ENCODE peak calls at places on chromosome 16, in six cellular contexts. One of them, this sample, is unnamed.

GRCh38 chr16:78386925-78387324 is 287.5 kb downstream of the WWOX start:
- DNase-seq in HFFc6: no peak
- DNase-seq in uterus: no peak
- DNase-seq in lower lobe of right lung: no peak
- DNase-seq in GM12865: no peak
- DNase-seq in neural crest cell: no peak
- DNase-seq in this sample: no peak

GRCh38 chr16:89325861-89326471 is 108.5 kb downstream of the ZNF778 start:
- DNase-seq in uterus: peak
- DNase-seq in HFFc6: peak
- DNase-seq in neural crest cell: no peak
- DNase-seq in GM12865: peak
- DNase-seq in lower lobe of right lung: peak
- DNase-seq in this sample: no peak

GRCh38 chr16:29738514-29738913 is 7.3 kb downstream of the C16orf54 start:
- DNase-seq in lower lobe of right lung: no peak
- DNase-seq in HFFc6: no peak
- DNase-seq in GM12865: peak
- DNase-seq in uterus: no peak
- DNase-seq in neural crest cell: no peak
- DNase-seq in this sample: no peak

GRCh38 chr16:67641779-67642708 is 2.9 kb upstream of the CARMIL2 start:
- DNase-seq in lower lobe of right lung: peak
- DNase-seq in uterus: no peak
- DNase-seq in neural crest cell: no peak
- DNase-seq in GM12865: no peak
- DNase-seq in HFFc6: peak
- DNase-seq in this sample: no peak

GRCh38 chr16:59373632-59374031 is 639.5 kb upstream of the GOT2 start:
- DNase-seq in neural crest cell: no peak
- DNase-seq in GM12865: no peak
- DNase-seq in HFFc6: no peak
- DNase-seq in uterus: no peak
- DNase-seq in lower lobe of right lung: no peak
- DNase-seq in this sample: no peak

GRCh38 chr16:22692916-22693646 is 120.9 kb upstream of the HS3ST2 start:
- DNase-seq in neural crest cell: no peak
- DNase-seq in lower lobe of right lung: no peak
- DNase-seq in HFFc6: no peak
- DNase-seq in GM12865: no peak
- DNase-seq in uterus: no peak
- DNase-seq in this sample: no peak

GRCh38 chr16:31484491-31485171 is 1.7 kb downstream of the SLC5A2 start:
- DNase-seq in HFFc6: no peak
- DNase-seq in lower lobe of right lung: peak
- DNase-seq in neural crest cell: no peak
- DNase-seq in GM12865: no peak
- DNase-seq in uterus: no peak
- DNase-seq in this sample: no peak

GRCh38 chr16:6856578-6856977 is 476.1 kb upstream of the RBFOX1 start:
- DNase-seq in lower lobe of right lung: no peak
- DNase-seq in neural crest cell: no peak
- DNase-seq in uterus: no peak
- DNase-seq in HFFc6: no peak
- DNase-seq in GM12865: no peak
- DNase-seq in this sample: no peak

GRCh38 chr16:72921620-72922019 is 126.3 kb downstream of the ZFHX3 start:
- DNase-seq in neural crest cell: peak
- DNase-seq in lower lobe of right lung: no peak
- DNase-seq in GM12865: no peak
- DNase-seq in uterus: peak
- DNase-seq in HFFc6: no peak
- DNase-seq in this sample: no peak

GRCh38 chr16:80527297-80527696 is 13.5 kb upstream of the DYNLRB2 start:
- DNase-seq in neural crest cell: no peak
- DNase-seq in HFFc6: peak
- DNase-seq in uterus: no peak
- DNase-seq in GM12865: peak
- DNase-seq in lower lobe of right lung: no peak
- DNase-seq in this sample: peak

GRCh38 chr16:60642956-60643355 is 1393.3 kb downstream of the CDH8 start:
- DNase-seq in lower lobe of right lung: no peak
- DNase-seq in HFFc6: no peak
- DNase-seq in GM12865: no peak
- DNase-seq in uterus: no peak
- DNase-seq in neural crest cell: no peak
- DNase-seq in this sample: no peak

GRCh38 chr16:25158401-25158800 is 46.9 kb downstream of the LCMT1 start:
- DNase-seq in uterus: no peak
- DNase-seq in lower lobe of right lung: no peak
- DNase-seq in neural crest cell: no peak
- DNase-seq in HFFc6: no peak
- DNase-seq in GM12865: no peak
- DNase-seq in this sample: no peak

GRCh38 chr16:63289834-63290460 is 1253.7 kb upstream of the CDH8 start:
- DNase-seq in lower lobe of right lung: no peak
- DNase-seq in HFFc6: no peak
- DNase-seq in uterus: no peak
- DNase-seq in neural crest cell: peak
- DNase-seq in GM12865: peak
- DNase-seq in this sample: peak

GRCh38 chr16:85654251-85655115 is 34.3 kb downstream of the GINS2 start:
- DNase-seq in lower lobe of right lung: peak
- DNase-seq in neural crest cell: no peak
- DNase-seq in HFFc6: no peak
- DNase-seq in GM12865: no peak
- DNase-seq in uterus: no peak
- DNase-seq in this sample: no peak

GRCh38 chr16:88073201-88073721 is 122.0 kb downstream of the BANP start:
- DNase-seq in uterus: no peak
- DNase-seq in HFFc6: no peak
- DNase-seq in neural crest cell: no peak
- DNase-seq in GM12865: no peak
- DNase-seq in lower lobe of right lung: peak
- DNase-seq in this sample: no peak

GRCh38 chr16:87540072-87540976 is 47.5 kb upstream of the ZCCHC14 start:
- DNase-seq in lower lobe of right lung: no peak
- DNase-seq in neural crest cell: no peak
- DNase-seq in GM12865: no peak
- DNase-seq in HFFc6: no peak
- DNase-seq in uterus: no peak
- DNase-seq in this sample: no peak

GRCh38 chr16:19659554-19659953 is 58.5 kb downstream of the KNOP1 start:
- DNase-seq in HFFc6: no peak
- DNase-seq in lower lobe of right lung: no peak
- DNase-seq in GM12865: no peak
- DNase-seq in uterus: no peak
- DNase-seq in neural crest cell: no peak
- DNase-seq in this sample: no peak

GRCh38 chr16:53973021-53973420 is 269.1 kb downstream of the FTO start:
- DNase-seq in GM12865: no peak
- DNase-seq in uterus: no peak
- DNase-seq in neural crest cell: no peak
- DNase-seq in lower lobe of right lung: no peak
- DNase-seq in HFFc6: no peak
- DNase-seq in this sample: no peak

GRCh38 chr16:62170642-62171041 is 134.4 kb upstream of the CDH8 start:
- DNase-seq in lower lobe of right lung: no peak
- DNase-seq in HFFc6: no peak
- DNase-seq in neural crest cell: no peak
- DNase-seq in GM12865: no peak
- DNase-seq in uterus: no peak
- DNase-seq in this sample: no peak

GRCh38 chr16:61885343-61885742 is 150.9 kb downstream of the CDH8 start:
- DNase-seq in HFFc6: no peak
- DNase-seq in uterus: no peak
- DNase-seq in lower lobe of right lung: no peak
- DNase-seq in GM12865: no peak
- DNase-seq in neural crest cell: no peak
- DNase-seq in this sample: no peak

GRCh38 chr16:31052131-31052530 is 18.8 kb downstream of the STX4 start:
- DNase-seq in HFFc6: peak
- DNase-seq in uterus: no peak
- DNase-seq in lower lobe of right lung: no peak
- DNase-seq in neural crest cell: no peak
- DNase-seq in GM12865: no peak
- DNase-seq in this sample: no peak

GRCh38 chr16:63596716-63597115 is 1525.1 kb downstream of the CDH11 start:
- DNase-seq in lower lobe of right lung: no peak
- DNase-seq in neural crest cell: no peak
- DNase-seq in GM12865: no peak
- DNase-seq in HFFc6: no peak
- DNase-seq in uterus: no peak
- DNase-seq in this sample: no peak

DNA sequence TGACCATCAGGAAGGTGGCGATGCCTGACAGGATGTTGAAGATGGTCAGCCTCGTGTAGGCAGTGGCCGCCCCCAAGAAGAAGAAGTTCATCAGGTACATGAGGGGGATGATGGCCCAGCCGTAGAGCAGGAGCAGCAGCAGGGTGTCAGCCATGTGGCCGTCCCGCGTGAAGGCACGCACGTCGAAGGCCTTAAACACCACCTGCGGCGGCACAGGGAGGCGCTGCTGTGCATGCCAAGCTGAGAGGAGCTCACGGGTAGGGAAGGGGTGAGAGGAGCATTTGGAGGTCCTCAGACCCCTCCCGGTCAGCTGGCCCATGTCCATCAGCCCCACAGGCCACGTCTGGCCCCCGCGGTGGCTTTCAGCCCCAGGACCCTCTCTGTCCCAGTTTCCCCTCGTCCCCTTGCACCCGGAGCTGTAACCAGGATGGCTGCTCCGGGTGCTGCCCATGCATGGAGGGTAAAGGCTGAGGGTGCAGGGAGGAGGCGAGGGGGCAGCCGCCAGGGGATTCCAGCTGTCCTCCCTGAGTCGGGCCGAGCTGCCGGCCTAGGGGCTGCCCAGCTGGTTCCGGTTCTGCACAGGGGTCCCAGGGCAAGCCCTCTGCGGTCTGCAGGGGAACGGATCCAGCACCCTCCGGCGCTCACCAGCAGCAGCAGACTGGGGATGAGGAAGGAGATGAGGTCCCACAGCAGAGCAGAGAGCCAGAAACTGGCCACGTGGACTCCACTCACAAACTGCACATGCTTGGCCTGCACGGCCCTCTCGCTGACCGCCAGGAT is 17.1 kb upstream of the RNPS1 start:
- DNase-seq in HFFc6: no peak
- DNase-seq in lower lobe of right lung: no peak
- DNase-seq in GM12865: no peak
- DNase-seq in neural crest cell: no peak
- DNase-seq in uterus: no peak
- DNase-seq in this sample: no peak
- TF ChIP-seq CTCF in HFFc6: no peak
- TF ChIP-seq CTCF in lower lobe of right lung: no peak
- TF ChIP-seq CTCF in GM12865: no peak
- TF ChIP-seq CTCF in neural crest cell: no peak
- TF ChIP-seq CTCF in uterus: no peak
- TF ChIP-seq CTCF in this sample: no peak

DNA sequence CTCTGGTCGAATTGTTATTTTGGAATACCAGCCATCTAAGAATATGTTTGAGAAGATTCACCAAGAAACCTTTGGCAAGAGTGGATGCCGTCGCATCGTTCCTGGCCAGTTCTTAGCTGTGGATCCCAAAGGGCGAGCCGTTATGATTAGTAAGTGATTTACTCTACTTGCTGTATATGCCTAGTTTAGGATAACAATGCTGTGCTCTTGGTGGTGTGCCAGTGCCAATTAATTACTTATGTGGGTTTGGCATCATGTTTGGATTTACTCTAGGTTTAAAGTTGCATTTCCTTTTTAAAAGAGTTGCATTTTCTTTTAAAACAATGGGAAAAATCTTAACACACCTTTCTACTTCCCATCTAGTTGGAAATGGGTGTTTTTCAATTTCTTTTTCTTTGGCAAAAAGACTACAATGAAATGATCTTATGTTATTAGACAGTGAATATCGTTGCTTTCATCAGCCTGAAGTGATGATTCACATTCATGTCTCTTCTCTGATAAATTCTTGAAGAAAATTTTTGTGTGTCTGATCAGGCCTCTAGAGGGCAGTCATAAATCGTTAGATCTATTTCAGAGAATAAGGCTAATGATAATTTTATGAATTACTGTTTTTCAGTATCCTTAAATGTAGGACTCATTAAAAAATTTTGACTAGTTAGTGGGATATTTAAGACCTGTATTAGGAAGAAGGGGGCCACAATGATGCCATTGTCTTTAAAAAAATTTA is 5.6 kb downstream of the SF3B3 start:
- DNase-seq in GM12865: peak
- DNase-seq in uterus: no peak
- DNase-seq in neural crest cell: no peak
- DNase-seq in HFFc6: peak
- DNase-seq in lower lobe of right lung: no peak
- DNase-seq in this sample: no peak
- TF ChIP-seq CTCF in GM12865: peak
- TF ChIP-seq CTCF in uterus: peak
- TF ChIP-seq CTCF in neural crest cell: peak
- TF ChIP-seq CTCF in HFFc6: peak
- TF ChIP-seq CTCF in lower lobe of right lung: peak
- TF ChIP-seq CTCF in this sample: peak

GRCh38 chr16:75208242-75208825 is 1.4 kb upstream of the CTRB2 start:
- DNase-seq in HFFc6: no peak
- DNase-seq in lower lobe of right lung: no peak
- DNase-seq in GM12865: no peak
- DNase-seq in uterus: no peak
- DNase-seq in neural crest cell: no peak
- DNase-seq in this sample: no peak
- TF ChIP-seq CTCF in HFFc6: no peak
- TF ChIP-seq CTCF in lower lobe of right lung: no peak
- TF ChIP-seq CTCF in GM12865: no peak
- TF ChIP-seq CTCF in uterus: no peak
- TF ChIP-seq CTCF in neural crest cell: no peak
- TF ChIP-seq CTCF in this sample: no peak

DNA sequence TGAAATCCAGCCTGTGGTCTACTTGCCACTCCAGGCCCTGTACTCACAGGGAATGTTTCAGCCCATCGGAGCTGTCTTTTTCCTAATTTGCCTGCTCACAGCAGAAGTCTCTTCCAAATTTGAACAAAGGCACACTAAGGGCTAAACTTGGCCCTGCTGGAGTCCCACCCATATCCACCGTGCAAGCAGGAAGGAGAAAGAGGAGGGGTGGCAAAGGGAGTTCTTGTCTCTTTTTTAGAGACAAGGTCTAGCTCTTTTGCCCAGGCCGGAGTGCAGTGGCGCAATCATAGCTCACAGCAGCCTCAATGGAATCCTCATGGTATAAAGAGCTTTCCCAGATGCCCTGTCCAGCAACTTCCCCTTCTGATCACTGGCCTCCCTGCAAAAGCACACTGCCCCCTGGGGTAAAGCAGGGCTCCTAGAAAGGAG is 2.7 kb upstream of the PRM1 start:
- DNase-seq in uterus: no peak
- DNase-seq in neural crest cell: no peak
- DNase-seq in lower lobe of right lung: no peak
- DNase-seq in HFFc6: no peak
- DNase-seq in GM12865: no peak
- DNase-seq in this sample: no peak
- TF ChIP-seq CTCF in uterus: no peak
- TF ChIP-seq CTCF in neural crest cell: no peak
- TF ChIP-seq CTCF in lower lobe of right lung: no peak
- TF ChIP-seq CTCF in HFFc6: no peak
- TF ChIP-seq CTCF in GM12865: no peak
- TF ChIP-seq CTCF in this sample: no peak